ENCODE peak calls at places on chromosomes 7 and 10, in five cellular contexts. X, M, U, A and V are unnamed samples. For H3K9me3, the result is how much of the 10 kb centered on the place peaks cover.

GRCh38 chr10:69715899-69716606 is 85.7 kb upstream of the COL13A1 start:
- DNase-seq in A (no peak), X (no peak), U (no peak), M (no peak), V (no peak)

GRCh38 chr10:130358981-130359650 is 222.9 kb downstream of the GLRX3 start:
- DNase-seq in M (no peak), X (no peak), A (no peak), U (no peak), V (no peak)

GRCh38 chr7:14381306-14381705 is 391.8 kb upstream of the ETV1 start:
- DNase-seq in X (peak), U (no peak), A (peak), M (no peak), V (no peak)

GRCh38 chr7:20172736-20173334 is 44.3 kb downstream of the MACC1 start:
- DNase-seq in X (peak), U (peak), A (peak), M (peak), V (no peak)

GRCh38 chr7:41147651-41148360 is 555.1 kb downstream of the INHBA start:
- DNase-seq in M (no peak), A (no peak), X (peak), U (no peak), V (no peak)

GRCh38 chr7:96503597-96503996 is 181.7 kb upstream of the SLC25A13 start:
- DNase-seq in U (no peak), M (no peak), A (no peak), X (no peak), V (no peak)

GRCh38 chr10:29248987-29249386 is 39.9 kb upstream of the LYZL1 start:
- DNase-seq in M (no peak), X (no peak), U (no peak), A (no peak), V (no peak)

GRCh38 chr10:43816351-43817321 is 168.0 kb upstream of the ZNF32 start:
- DNase-seq in X (peak), U (no peak), M (no peak), A (peak), V (no peak)

GRCh38 chr10:97796651-97797050 is 24.9 kb upstream of the SFRP5 start:
- DNase-seq in M (no peak), X (no peak), A (no peak), U (no peak), V (no peak)

GRCh38 chr10:84298077-84298476 is 30.3 kb upstream of the CCSER2 start:
- DNase-seq in M (no peak), A (no peak), X (no peak), U (no peak), V (no peak)

GRCh38 chr10:1364151-1364910 is 308.1 kb downstream of the WDR37 start:
- DNase-seq in A (no peak), X (no peak), U (no peak), M (no peak), V (peak)

GRCh38 chr7:140334341-140335057 is 63.8 kb downstream of the SLC37A3 start:
- DNase-seq in A (no peak), U (no peak), M (no peak), X (no peak), V (no peak)

GRCh38 chr10:72009430-72010081 is 45.4 kb downstream of the CHST3 start:
- DNase-seq in A (peak), M (peak), U (no peak), X (peak), V (peak)

GRCh38 chr7:136324073-136324704 is 347.0 kb upstream of the MTPN start:
- DNase-seq in X (no peak), M (no peak), U (no peak), A (no peak), V (no peak)

GRCh38 chr7:47636693-47637175 is 54.8 kb upstream of the TNS3 start:
- DNase-seq in A (no peak), M (peak), U (no peak), X (no peak), V (no peak)

GRCh38 chr10:17226891-17227303 is 1.1 kb upstream of the VIM start:
- DNase-seq in U (no peak), M (no peak), X (no peak), A (no peak), V (no peak)

GRCh38 chr10:51748959-51749358 is 49.6 kb upstream of the CSTF2T start:
- DNase-seq in M (no peak), A (peak), X (no peak), U (no peak), V (no peak)

GRCh38 chr7:13946181-13946580 is 43.3 kb downstream of the ETV1 start:
- DNase-seq in M (no peak), X (peak), U (no peak), A (peak), V (no peak)

GRCh38 chr10:24897326-24897926 is 55.0 kb downstream of the PRTFDC1 start:
- DNase-seq in X (peak), A (peak), U (peak), M (no peak), V (no peak)

GRCh38 chr10:58464956-58465355 is 47.7 kb upstream of the BICC1 start:
- DNase-seq in M (no peak), A (no peak), U (no peak), X (no peak), V (no peak)

GRCh38 chr10:26527018-26527417 is 88.9 kb downstream of the APBB1IP start:
- DNase-seq in M (no peak), X (no peak), U (no peak), A (no peak), V (no peak)

GRCh38 chr10:3468919-3469638 is 296.5 kb upstream of the PITRM1 start:
- DNase-seq in U (peak), M (peak), X (peak), A (peak), V (no peak)

GRCh38 chr7:22378199-22378961 is 21.4 kb upstream of the RAPGEF5 start:
- DNase-seq in X (no peak), A (no peak), U (no peak), M (no peak), V (no peak)

GRCh38 chr7:148735141-148735540 is 36.4 kb downstream of the CUL1 start:
- DNase-seq in A (no peak), X (no peak), M (no peak), U (no peak), V (no peak)

GRCh38 chr10:126459878-126460481 is 71.7 kb upstream of the ADAM12 start:
- DNase-seq in U (peak), M (no peak), A (peak), X (peak), V (no peak)

GRCh38 chr7:127107601-127108007 is 145.1 kb downstream of the GRM8 start:
- DNase-seq in A (peak), U (peak), X (peak), M (no peak), V (peak)

GRCh38 chr7:74417419-74417971 is 36.2 kb upstream of the GTF2IRD1 start:
- DNase-seq in U (peak), M (peak), A (peak), X (peak), V (peak)

GRCh38 chr10:102672822-102673200 is 28.5 kb downstream of the TRIM8 start:
- DNase-seq in M (peak), U (no peak), X (no peak), A (no peak), V (no peak)
- H3K4me3 ChIP-seq in M (no peak), U (no peak), X (no peak), A (no peak), V (no peak)

DNA sequence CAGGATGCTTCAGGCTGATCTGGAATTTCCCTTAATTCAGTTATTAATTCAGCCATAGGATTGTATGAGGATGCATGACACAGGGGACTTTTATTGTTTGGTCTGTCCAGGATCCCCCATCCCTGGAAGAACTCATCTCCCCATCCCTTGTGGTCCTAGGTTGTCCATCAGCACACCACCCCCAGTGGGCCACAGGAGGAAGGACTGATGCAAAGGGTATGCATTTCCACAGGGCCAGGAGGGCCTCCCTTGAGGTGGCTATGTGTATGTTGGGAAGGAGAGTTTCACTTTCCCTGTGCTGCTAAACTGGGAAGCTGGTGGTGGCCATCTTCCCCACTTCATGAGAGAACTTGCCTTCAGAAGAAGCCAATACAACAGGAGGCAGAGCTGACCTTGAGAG is 44.6 kb upstream of the GRB10 start:
- DNase-seq in X (no peak), A (no peak), U (no peak), M (no peak), V (no peak)
- TF ChIP-seq CTCF in X (no peak), A (no peak), U (no peak), M (no peak), V (no peak)

GRCh38 chr10:96168546-96168945 is 38.4 kb downstream of the ZNF518A start:
- DNase-seq in X (no peak), A (no peak), U (peak), M (no peak), V (no peak)

GRCh38 chr10:96165726-96166125 is 35.6 kb downstream of the ZNF518A start:
- DNase-seq in X (no peak), A (no peak), U (no peak), M (no peak), V (no peak)

GRCh38 chr10:96172666-96173065 is 42.6 kb downstream of the ZNF518A start:
- DNase-seq in M (no peak), A (no peak), X (no peak), U (no peak), V (no peak)

DNA sequence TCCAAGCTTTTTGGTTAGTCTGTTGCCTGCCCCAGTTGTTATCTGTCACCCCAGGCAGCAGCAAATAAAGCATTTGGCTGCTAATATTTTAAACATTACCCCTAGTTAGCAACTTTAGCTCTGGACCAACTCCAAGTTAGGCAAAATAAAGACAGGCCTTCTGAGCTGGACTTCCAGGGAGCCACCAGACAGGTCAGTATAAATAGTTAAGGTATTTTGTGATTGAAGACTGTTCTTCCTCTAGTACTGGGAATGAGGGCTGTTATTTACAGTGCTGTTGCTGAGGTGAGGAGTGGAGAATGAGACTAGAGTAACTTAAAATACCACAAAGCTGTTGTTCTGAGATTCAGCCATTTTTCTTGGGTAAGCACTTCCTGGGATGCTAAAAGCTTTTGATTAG is 40.1 kb downstream of the ZNF518A start:
- DNase-seq in A (no peak), X (no peak), M (no peak), U (no peak), V (no peak)
- H3K9me3 ChIP-seq in A (under half), X (under half), M (half or more), U (under half), V (under half)

GRCh38 chr7:24962418-24962962 is 17.5 kb downstream of the OSBPL3 start:
- DNase-seq in X (no peak), U (no peak), M (no peak), A (no peak), V (no peak)

GRCh38 chr7:24956021-24956420 is 24.0 kb downstream of the OSBPL3 start:
- DNase-seq in A (no peak), X (no peak), M (no peak), U (no peak), V (no peak)

GRCh38 chr7:24958399-24958798 is 21.6 kb downstream of the OSBPL3 start:
- DNase-seq in M (no peak), U (no peak), A (no peak), X (no peak), V (no peak)

GRCh38 chr7:24963218-24963617 is 16.8 kb downstream of the OSBPL3 start:
- DNase-seq in M (peak), A (peak), U (no peak), X (peak), V (no peak)

DNA sequence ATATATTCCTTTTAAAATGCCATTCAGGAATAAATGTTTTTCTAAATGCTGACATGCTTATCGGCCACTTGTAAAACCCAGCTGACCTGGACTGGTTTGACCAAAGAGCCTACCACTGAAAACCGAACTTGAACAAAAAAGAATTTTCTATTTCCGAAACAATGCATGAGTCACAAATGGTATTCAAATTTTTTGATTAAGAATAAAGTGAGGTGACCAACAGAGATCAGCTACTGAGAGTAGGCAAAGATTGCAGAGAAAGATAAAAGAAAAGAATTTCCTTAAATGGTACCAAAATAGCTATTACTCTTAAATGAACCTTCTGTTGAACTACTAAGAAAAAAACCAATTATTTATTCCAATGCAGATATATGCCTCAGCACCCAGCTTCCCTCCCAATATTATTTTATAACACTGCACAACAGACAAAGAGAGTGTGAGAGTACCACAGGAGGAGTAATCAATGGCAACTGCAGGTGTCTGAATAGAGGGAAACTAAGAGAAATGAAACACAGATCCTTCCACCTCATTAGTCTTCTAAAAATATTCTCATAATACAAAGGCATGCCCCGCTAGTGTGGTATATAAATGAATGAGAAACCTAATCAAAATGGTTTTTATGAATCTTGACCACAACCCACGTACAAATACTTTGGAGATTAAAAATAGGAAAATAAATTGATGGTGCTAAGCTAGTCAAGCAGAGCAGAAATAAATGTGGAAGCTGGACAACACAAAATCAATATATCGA is 20.1 kb downstream of the OSBPL3 start:
- DNase-seq in X (peak), M (no peak), U (no peak), A (no peak), V (no peak)
- H3K4me3 ChIP-seq in X (no peak), M (no peak), U (no peak), A (no peak), V (no peak)

GRCh38 chr10:60733189-60733815 is 45.0 kb upstream of the CDK1 start:
- DNase-seq in X (no peak), U (peak), A (peak), M (no peak), V (no peak)

GRCh38 chr10:60737242-60737641 is 41.0 kb upstream of the CDK1 start:
- DNase-seq in U (no peak), X (no peak), A (no peak), M (no peak), V (no peak)

GRCh38 chr10:60733826-60734225 is 44.5 kb upstream of the CDK1 start:
- DNase-seq in M (no peak), A (no peak), X (no peak), U (no peak), V (no peak)

GRCh38 chr10:60734226-60734625 is 44.1 kb upstream of the CDK1 start:
- DNase-seq in A (no peak), U (no peak), M (no peak), X (no peak), V (no peak)

GRCh38 chr10:60735244-60735643 is 43.0 kb upstream of the CDK1 start:
- DNase-seq in A (no peak), X (no peak), U (no peak), M (no peak), V (no peak)
- TF ChIP-seq CTCF in A (no peak), X (no peak), U (no peak), M (no peak), V (no peak)

DNA sequence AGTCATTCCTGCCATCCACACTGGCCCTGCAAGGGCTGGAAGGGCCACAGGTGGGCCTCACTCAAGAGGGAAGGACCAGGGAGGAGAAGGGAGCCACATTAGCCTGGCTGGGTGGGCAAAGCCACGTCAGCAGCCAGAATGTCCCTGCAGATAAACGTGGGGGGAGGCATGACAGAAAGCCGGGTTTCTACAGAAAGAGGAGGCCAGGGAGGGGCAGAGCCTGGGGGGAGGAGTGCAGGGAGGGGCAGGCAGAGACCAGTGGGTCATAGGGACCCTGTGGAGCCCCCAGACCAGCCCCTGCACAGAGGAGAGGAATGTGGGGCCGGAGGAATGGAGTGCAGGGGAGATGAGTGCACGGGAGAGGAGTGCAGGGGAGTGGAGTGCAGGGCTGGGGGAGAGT is 590.2 kb downstream of the PTPRN2 start:
- DNase-seq in A (no peak), X (no peak), M (no peak), U (no peak), V (no peak)
- H3K9me3 ChIP-seq in A (under half), X (under half), M (under half), U (under half), V (under half)

GRCh38 chr7:101233907-101234547 is 3.6 kb downstream of the CLDN15 start:
- DNase-seq in M (no peak), X (no peak), A (no peak), U (no peak), V (no peak)

GRCh38 chr7:101232141-101232821 is 5.3 kb downstream of the CLDN15 start:
- DNase-seq in M (no peak), A (no peak), U (no peak), X (no peak), V (no peak)

GRCh38 chr7:101234636-101235035 is 3.0 kb downstream of the CLDN15 start:
- DNase-seq in U (no peak), A (no peak), X (no peak), M (no peak), V (no peak)

GRCh38 chr7:101235050-101235449 is 2.6 kb downstream of the CLDN15 start:
- DNase-seq in X (no peak), U (peak), A (no peak), M (no peak), V (no peak)

GRCh38 chr7:101231644-101232043 is 6.0 kb downstream of the CLDN15 start:
- DNase-seq in X (no peak), A (no peak), U (no peak), M (no peak), V (no peak)
- H3K4me3 ChIP-seq in X (no peak), A (no peak), U (no peak), M (no peak), V (no peak)

DNA sequence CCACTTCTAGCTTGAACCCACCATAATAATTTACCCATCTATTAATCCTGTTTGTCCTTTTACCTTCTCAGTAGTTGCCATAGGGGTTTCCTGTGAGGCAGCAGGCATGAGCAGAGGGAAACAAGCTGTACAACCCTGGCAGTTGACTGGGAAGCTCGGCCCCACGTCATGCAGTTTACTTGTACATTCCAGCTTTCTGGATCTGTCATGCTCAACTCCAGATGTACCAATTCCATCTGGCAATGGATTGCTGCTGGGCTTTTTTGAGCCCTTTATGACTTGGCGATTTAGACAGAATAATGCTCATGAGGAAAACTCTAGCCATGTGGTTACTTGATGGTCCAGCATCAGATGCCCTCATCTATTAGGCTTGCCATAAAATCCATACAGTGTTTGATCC is 112.5 kb downstream of the GNAI1 start:
- DNase-seq in X (no peak), U (no peak), M (no peak), A (no peak), V (no peak)
- TF ChIP-seq CTCF in X (no peak), U (no peak), M (no peak), A (no peak), V (no peak)

DNA sequence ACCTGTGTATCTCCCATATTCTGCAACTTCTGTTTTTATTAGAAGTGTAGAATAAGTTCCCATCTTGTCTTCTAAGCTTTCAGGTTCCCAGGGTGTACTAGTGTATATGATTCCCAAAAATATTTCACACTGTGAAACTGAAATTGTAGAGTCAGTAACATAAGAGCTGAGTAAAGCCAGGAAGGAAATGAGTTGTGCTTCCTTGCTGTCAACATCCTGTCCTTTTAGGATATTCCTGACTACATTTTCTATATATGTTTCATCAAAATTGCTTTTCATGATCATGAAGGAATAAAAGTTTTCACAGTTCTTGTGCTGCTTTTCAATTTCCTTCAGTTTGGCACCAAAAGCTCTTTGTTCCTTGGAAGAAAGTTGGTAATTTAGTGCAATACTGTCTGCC is 15.2 kb downstream of the SAMD9L start:
- DNase-seq in M (no peak), A (no peak), X (no peak), U (no peak), V (no peak)
- H3K9me3 ChIP-seq in M (half or more), A (under half), X (under half), U (under half), V (under half)

GRCh38 chr7:158369290-158369689 is 218.3 kb downstream of the PTPRN2 start:
- DNase-seq in U (no peak), X (no peak), M (peak), A (no peak), V (no peak)
- H3K4me3 ChIP-seq in U (no peak), X (no peak), M (no peak), A (no peak), V (no peak)